ENCODE peak calls at places on chromosomes 16 and 17, in ten cellular contexts. M is HFFc6; D is GM12865; H is stomach; Q is EL; X is activated CD4-positive, alpha-beta T cell treated with anti-CD3 and anti-CD28 coated beads, Interleukin-2, amount 10 ng/mL, durations not matched to agents 7 days and 5 days; J is hypothalamus; P is WERI-Rb-1; G is GM23338; K is T-cell. O is an unnamed sample.

GRCh38 chr17:75308732-75309629 is 19.7 kb upstream of the SLC25A19 start:
- DNase-seq in M (no peak), D (no peak), H (peak; percentile 67), Q (no peak), X (no peak), J (no peak), P (no peak), G (no peak), K (no peak), O (no peak)

GRCh38 chr17:72466199-72466598 is 345.4 kb downstream of the SOX9 start:
- DNase-seq in M (peak; percentile 55), D (peak; percentile 78), H (peak; percentile 39), Q (peak; percentile 86), X (no peak), J (no peak), P (no peak), G (no peak), K (no peak), O (no peak)

GRCh38 chr16:7086842-7087616 is 245.6 kb upstream of the RBFOX1 start:
- DNase-seq in M (no peak), D (no peak), H (no peak), Q (no peak), X (no peak), J (peak; percentile 39), P (peak; percentile 84), G (peak; percentile 41), K (no peak), O (no peak)

GRCh38 chr17:82938486-82939212 is 98.8 kb upstream of the ZNF750 start:
- DNase-seq in M (no peak), D (no peak), H (no peak), Q (no peak), X (no peak), J (no peak), P (no peak), G (no peak), K (no peak), O (no peak)

GRCh38 chr17:7020894-7021664 is 1.8 kb upstream of the BCL6B start:
- DNase-seq in M (no peak), D (no peak), H (no peak), Q (no peak), X (no peak), J (no peak), P (no peak), G (no peak), K (no peak), O (no peak)

GRCh38 chr17:40827746-40828453 is 5.5 kb upstream of the KRT10 start:
- DNase-seq in M (no peak), D (no peak), H (no peak), Q (no peak), X (peak; percentile 10), J (no peak), P (no peak), G (no peak), K (no peak), O (no peak)

GRCh38 chr17:39617100-39617445 is 9.4 kb upstream of the NEUROD2 start:
- DNase-seq in M (no peak), D (no peak), H (no peak), Q (no peak), X (no peak), J (no peak), P (no peak), G (no peak), K (no peak), O (no peak)

GRCh38 chr16:739560-740458 is 988 bp downstream of the CIAO3 start:
- DNase-seq in M (no peak), D (no peak), H (no peak), Q (no peak), X (no peak), J (no peak), P (no peak), G (no peak), K (no peak), O (no peak)

GRCh38 chr16:48426244-48427135 is 41.3 kb upstream of the SIAH1 start:
- DNase-seq in M (no peak), D (peak; percentile 11), H (no peak), Q (no peak), X (no peak), J (no peak), P (no peak), G (no peak), K (no peak), O (no peak)

GRCh38 chr17:29565643-29566472 is 979 bp downstream of the ABHD15 start:
- DNase-seq in M (no peak), D (peak; percentile 83), H (peak; percentile 59), Q (no peak), X (peak; percentile 69), J (no peak), P (peak; percentile 72), G (peak; percentile 82), K (peak; percentile 56), O (no peak)

GRCh38 chr17:18991531-18992315 is 12.8 kb downstream of the FAM83G start:
- DNase-seq in M (no peak), D (no peak), H (no peak), Q (no peak), X (no peak), J (no peak), P (no peak), G (no peak), K (no peak), O (no peak)